ENCODE peak calls at places on chromosome 16, in seven cellular contexts. One of them, this sample, is unnamed.

GRCh38 chr16:87469186-87469585 is 23.6 kb downstream of the ZCCHC14 start:
- DNase-seq in esophagus squamous epithelium: no peak
- DNase-seq in hypothalamus: no peak
- DNase-seq in mucosa of descending colon: no peak
- DNase-seq in CD4-positive, CD25-positive, alpha-beta regulatory T cell: no peak
- DNase-seq in NCI-H460: no peak
- DNase-seq in activated naive CD8-positive, alpha-beta T cell treated with anti-CD3 and anti-CD28 coated beads, Interleukin-2, amount 10 ng/mL, durations not matched to agents 7 days and 5 days: no peak
- DNase-seq in this sample: no peak

GRCh38 chr16:1188781-1189189 is 35.9 kb downstream of the CACNA1H start:
- DNase-seq in esophagus squamous epithelium: no peak
- DNase-seq in activated naive CD8-positive, alpha-beta T cell treated with anti-CD3 and anti-CD28 coated beads, Interleukin-2, amount 10 ng/mL, durations not matched to agents 7 days and 5 days: peak
- DNase-seq in hypothalamus: no peak
- DNase-seq in NCI-H460: peak
- DNase-seq in CD4-positive, CD25-positive, alpha-beta regulatory T cell: peak
- DNase-seq in mucosa of descending colon: peak
- DNase-seq in this sample: peak

GRCh38 chr16:81451753-81452680 is 7.4 kb downstream of the CMIP start:
- DNase-seq in esophagus squamous epithelium: no peak
- DNase-seq in activated naive CD8-positive, alpha-beta T cell treated with anti-CD3 and anti-CD28 coated beads, Interleukin-2, amount 10 ng/mL, durations not matched to agents 7 days and 5 days: peak
- DNase-seq in CD4-positive, CD25-positive, alpha-beta regulatory T cell: no peak
- DNase-seq in NCI-H460: no peak
- DNase-seq in hypothalamus: no peak
- DNase-seq in mucosa of descending colon: peak
- DNase-seq in this sample: peak

GRCh38 chr16:88926374-88926990 is 50.5 kb downstream of the CBFA2T3 start:
- DNase-seq in esophagus squamous epithelium: no peak
- DNase-seq in mucosa of descending colon: no peak
- DNase-seq in CD4-positive, CD25-positive, alpha-beta regulatory T cell: no peak
- DNase-seq in activated naive CD8-positive, alpha-beta T cell treated with anti-CD3 and anti-CD28 coated beads, Interleukin-2, amount 10 ng/mL, durations not matched to agents 7 days and 5 days: no peak
- DNase-seq in NCI-H460: no peak
- DNase-seq in hypothalamus: no peak
- DNase-seq in this sample: no peak

GRCh38 chr16:58026705-58027340 is 1.3 kb downstream of the MMP15 start:
- DNase-seq in activated naive CD8-positive, alpha-beta T cell treated with anti-CD3 and anti-CD28 coated beads, Interleukin-2, amount 10 ng/mL, durations not matched to agents 7 days and 5 days: no peak
- DNase-seq in esophagus squamous epithelium: no peak
- DNase-seq in mucosa of descending colon: peak
- DNase-seq in hypothalamus: no peak
- DNase-seq in CD4-positive, CD25-positive, alpha-beta regulatory T cell: no peak
- DNase-seq in NCI-H460: no peak
- DNase-seq in this sample: peak

GRCh38 chr16:2776500-2777139 is 460 bp downstream of the ELOB start:
- DNase-seq in NCI-H460: no peak
- DNase-seq in mucosa of descending colon: no peak
- DNase-seq in CD4-positive, CD25-positive, alpha-beta regulatory T cell: no peak
- DNase-seq in activated naive CD8-positive, alpha-beta T cell treated with anti-CD3 and anti-CD28 coated beads, Interleukin-2, amount 10 ng/mL, durations not matched to agents 7 days and 5 days: no peak
- DNase-seq in esophagus squamous epithelium: no peak
- DNase-seq in hypothalamus: no peak
- DNase-seq in this sample: no peak

GRCh38 chr16:80776856-80777255 is 27.5 kb downstream of the CDYL2 start:
- DNase-seq in activated naive CD8-positive, alpha-beta T cell treated with anti-CD3 and anti-CD28 coated beads, Interleukin-2, amount 10 ng/mL, durations not matched to agents 7 days and 5 days: no peak
- DNase-seq in esophagus squamous epithelium: no peak
- DNase-seq in hypothalamus: no peak
- DNase-seq in NCI-H460: no peak
- DNase-seq in mucosa of descending colon: no peak
- DNase-seq in CD4-positive, CD25-positive, alpha-beta regulatory T cell: no peak
- DNase-seq in this sample: no peak

GRCh38 chr16:31700200-31700529 is 172.5 kb downstream of the AHSP start:
- DNase-seq in hypothalamus: no peak
- DNase-seq in mucosa of descending colon: no peak
- DNase-seq in esophagus squamous epithelium: no peak
- DNase-seq in activated naive CD8-positive, alpha-beta T cell treated with anti-CD3 and anti-CD28 coated beads, Interleukin-2, amount 10 ng/mL, durations not matched to agents 7 days and 5 days: no peak
- DNase-seq in NCI-H460: no peak
- DNase-seq in CD4-positive, CD25-positive, alpha-beta regulatory T cell: no peak
- DNase-seq in this sample: no peak

GRCh38 chr16:89922884-89923639 is at the start of gene TUBB3:
- DNase-seq in activated naive CD8-positive, alpha-beta T cell treated with anti-CD3 and anti-CD28 coated beads, Interleukin-2, amount 10 ng/mL, durations not matched to agents 7 days and 5 days: peak
- DNase-seq in CD4-positive, CD25-positive, alpha-beta regulatory T cell: no peak
- DNase-seq in esophagus squamous epithelium: no peak
- DNase-seq in mucosa of descending colon: peak
- DNase-seq in hypothalamus: no peak
- DNase-seq in NCI-H460: peak
- DNase-seq in this sample: peak

GRCh38 chr16:65624696-65625095 is 502.8 kb upstream of the CDH11 start:
- DNase-seq in hypothalamus: no peak
- DNase-seq in mucosa of descending colon: no peak
- DNase-seq in activated naive CD8-positive, alpha-beta T cell treated with anti-CD3 and anti-CD28 coated beads, Interleukin-2, amount 10 ng/mL, durations not matched to agents 7 days and 5 days: no peak
- DNase-seq in esophagus squamous epithelium: no peak
- DNase-seq in NCI-H460: no peak
- DNase-seq in CD4-positive, CD25-positive, alpha-beta regulatory T cell: no peak
- DNase-seq in this sample: no peak

GRCh38 chr16:24499193-24499814 is 40.1 kb upstream of the RBBP6 start:
- DNase-seq in CD4-positive, CD25-positive, alpha-beta regulatory T cell: no peak
- DNase-seq in hypothalamus: no peak
- DNase-seq in esophagus squamous epithelium: no peak
- DNase-seq in NCI-H460: peak
- DNase-seq in activated naive CD8-positive, alpha-beta T cell treated with anti-CD3 and anti-CD28 coated beads, Interleukin-2, amount 10 ng/mL, durations not matched to agents 7 days and 5 days: no peak
- DNase-seq in mucosa of descending colon: peak
- DNase-seq in this sample: peak

GRCh38 chr16:74743668-74744299 is 30.8 kb downstream of the FA2H start:
- DNase-seq in mucosa of descending colon: peak
- DNase-seq in hypothalamus: no peak
- DNase-seq in activated naive CD8-positive, alpha-beta T cell treated with anti-CD3 and anti-CD28 coated beads, Interleukin-2, amount 10 ng/mL, durations not matched to agents 7 days and 5 days: no peak
- DNase-seq in CD4-positive, CD25-positive, alpha-beta regulatory T cell: no peak
- DNase-seq in esophagus squamous epithelium: no peak
- DNase-seq in NCI-H460: peak
- DNase-seq in this sample: peak

GRCh38 chr16:3106205-3106928 is 6.0 kb upstream of the ZNF205 start:
- DNase-seq in hypothalamus: peak
- DNase-seq in activated naive CD8-positive, alpha-beta T cell treated with anti-CD3 and anti-CD28 coated beads, Interleukin-2, amount 10 ng/mL, durations not matched to agents 7 days and 5 days: peak
- DNase-seq in NCI-H460: peak
- DNase-seq in CD4-positive, CD25-positive, alpha-beta regulatory T cell: peak
- DNase-seq in mucosa of descending colon: peak
- DNase-seq in esophagus squamous epithelium: peak
- DNase-seq in this sample: peak

GRCh38 chr16:50284131-50284911 is 18.0 kb downstream of the ADCY7 start:
- DNase-seq in mucosa of descending colon: no peak
- DNase-seq in CD4-positive, CD25-positive, alpha-beta regulatory T cell: no peak
- DNase-seq in hypothalamus: no peak
- DNase-seq in activated naive CD8-positive, alpha-beta T cell treated with anti-CD3 and anti-CD28 coated beads, Interleukin-2, amount 10 ng/mL, durations not matched to agents 7 days and 5 days: no peak
- DNase-seq in esophagus squamous epithelium: no peak
- DNase-seq in NCI-H460: no peak
- DNase-seq in this sample: no peak